ENCODE peak calls at places on chromosomes 6 and 20, in four cellular contexts. One of them, this sample, is unnamed.

GRCh38 chr20:53922901-53923314 is 147.5 kb downstream of the BCAS1 start:
- DNase-seq in A549: no peak
- DNase-seq in colonic mucosa: no peak
- DNase-seq in OCI-LY7: peak
- DNase-seq in this sample: peak

GRCh38 chr6:40754481-40755045 is 167.4 kb upstream of the LRFN2 start:
- DNase-seq in A549: no peak
- DNase-seq in colonic mucosa: no peak
- DNase-seq in OCI-LY7: no peak
- DNase-seq in this sample: no peak

GRCh38 chr6:35391240-35391968 is 49.0 kb downstream of the PPARD start:
- DNase-seq in A549: peak
- DNase-seq in colonic mucosa: no peak
- DNase-seq in OCI-LY7: no peak
- DNase-seq in this sample: no peak

GRCh38 chr6:24394777-24395437 is 7.8 kb upstream of the MRS2 start:
- DNase-seq in A549: no peak
- DNase-seq in colonic mucosa: no peak
- DNase-seq in OCI-LY7: no peak
- DNase-seq in this sample: no peak

GRCh38 chr6:137832110-137832509 is 34.9 kb upstream of the TNFAIP3 start:
- DNase-seq in A549: peak
- DNase-seq in colonic mucosa: no peak
- DNase-seq in OCI-LY7: no peak
- DNase-seq in this sample: no peak

GRCh38 chr20:33896509-33896908 is 85.4 kb downstream of the CHMP4B start:
- DNase-seq in A549: no peak
- DNase-seq in colonic mucosa: no peak
- DNase-seq in OCI-LY7: no peak
- DNase-seq in this sample: no peak

GRCh38 chr20:1130058-1130694 is 11.8 kb downstream of the PSMF1 start:
- DNase-seq in A549: no peak
- DNase-seq in colonic mucosa: no peak
- DNase-seq in OCI-LY7: no peak
- DNase-seq in this sample: no peak

GRCh38 chr20:9663423-9663822 is 149.0 kb downstream of the LAMP5 start:
- DNase-seq in A549: no peak
- DNase-seq in colonic mucosa: no peak
- DNase-seq in OCI-LY7: no peak
- DNase-seq in this sample: no peak

GRCh38 chr6:153790048-153790447 is 249.0 kb upstream of the OPRM1 start:
- DNase-seq in A549: peak
- DNase-seq in colonic mucosa: peak
- DNase-seq in OCI-LY7: no peak
- DNase-seq in this sample: no peak

GRCh38 chr20:34065260-34065659 is 46.8 kb downstream of the EIF2S2 start:
- DNase-seq in A549: peak
- DNase-seq in colonic mucosa: no peak
- DNase-seq in OCI-LY7: no peak
- DNase-seq in this sample: no peak

GRCh38 chr20:61464634-61465033 is 212.6 kb downstream of the CDH4 start:
- DNase-seq in A549: no peak
- DNase-seq in colonic mucosa: no peak
- DNase-seq in OCI-LY7: no peak
- DNase-seq in this sample: no peak

GRCh38 chr6:18053071-18053475 is 65.6 kb upstream of the KIF13A start:
- DNase-seq in A549: no peak
- DNase-seq in colonic mucosa: no peak
- DNase-seq in OCI-LY7: no peak
- DNase-seq in this sample: no peak

GRCh38 chr6:21992178-21992967 is 304.5 kb downstream of the PRL start:
- DNase-seq in A549: no peak
- DNase-seq in colonic mucosa: no peak
- DNase-seq in OCI-LY7: no peak
- DNase-seq in this sample: peak

GRCh38 chr6:135657207-135657606 is 159.7 kb upstream of the AHI1 start:
- DNase-seq in A549: no peak
- DNase-seq in colonic mucosa: no peak
- DNase-seq in OCI-LY7: no peak
- DNase-seq in this sample: no peak

GRCh38 chr6:89221971-89222887 is 5.1 kb upstream of the GABRR1 start:
- DNase-seq in A549: no peak
- DNase-seq in colonic mucosa: no peak
- DNase-seq in OCI-LY7: no peak
- DNase-seq in this sample: no peak

GRCh38 chr6:107655245-107655644 is 165.3 kb downstream of the SOBP start:
- DNase-seq in A549: no peak
- DNase-seq in colonic mucosa: no peak
- DNase-seq in OCI-LY7: peak
- DNase-seq in this sample: no peak

GRCh38 chr20:48606841-48607543 is 220.8 kb downstream of the PREX1 start:
- DNase-seq in A549: no peak
- DNase-seq in colonic mucosa: no peak
- DNase-seq in OCI-LY7: no peak
- DNase-seq in this sample: no peak

GRCh38 chr6:129239825-129240491 is 357.0 kb downstream of the LAMA2 start:
- DNase-seq in A549: no peak
- DNase-seq in colonic mucosa: no peak
- DNase-seq in OCI-LY7: no peak
- DNase-seq in this sample: no peak

GRCh38 chr6:111482236-111482958 is 621 bp downstream of the REV3L start:
- DNase-seq in A549: no peak
- DNase-seq in colonic mucosa: peak
- DNase-seq in OCI-LY7: peak
- DNase-seq in this sample: peak

GRCh38 chr20:49964964-49965780 is 17.6 kb upstream of the SNAI1 start:
- DNase-seq in A549: peak
- DNase-seq in colonic mucosa: peak
- DNase-seq in OCI-LY7: peak
- DNase-seq in this sample: peak

GRCh38 chr20:45445805-45446562 is 23.6 kb upstream of the WFDC2 start:
- DNase-seq in A549: peak
- DNase-seq in colonic mucosa: peak
- DNase-seq in OCI-LY7: peak
- DNase-seq in this sample: peak

GRCh38 chr6:16146527-16146955 is 17.7 kb downstream of the MYLIP start:
- DNase-seq in A549: no peak
- DNase-seq in colonic mucosa: no peak
- DNase-seq in OCI-LY7: no peak
- DNase-seq in this sample: no peak

GRCh38 chr20:5981139-5981538 is 30.7 kb downstream of the MCM8 start:
- DNase-seq in A549: no peak
- DNase-seq in colonic mucosa: no peak
- DNase-seq in OCI-LY7: no peak
- DNase-seq in this sample: no peak

GRCh38 chr6:143397229-143398222 is 53.0 kb downstream of the ADAT2 start:
- DNase-seq in A549: peak
- DNase-seq in colonic mucosa: peak
- DNase-seq in OCI-LY7: no peak
- DNase-seq in this sample: no peak

GRCh38 chr20:57698191-57698866 is 11.5 kb downstream of the PMEPA1 start:
- DNase-seq in A549: peak
- DNase-seq in colonic mucosa: peak
- DNase-seq in OCI-LY7: no peak
- DNase-seq in this sample: no peak

GRCh38 chr6:54193560-54193959 is 82.3 kb downstream of the MLIP start:
- DNase-seq in A549: no peak
- DNase-seq in colonic mucosa: no peak
- DNase-seq in OCI-LY7: no peak
- DNase-seq in this sample: no peak

GRCh38 chr6:39430968-39431523 is 108.5 kb upstream of the KCNK16 start:
- DNase-seq in A549: no peak
- DNase-seq in colonic mucosa: peak
- DNase-seq in OCI-LY7: no peak
- DNase-seq in this sample: no peak

DNA sequence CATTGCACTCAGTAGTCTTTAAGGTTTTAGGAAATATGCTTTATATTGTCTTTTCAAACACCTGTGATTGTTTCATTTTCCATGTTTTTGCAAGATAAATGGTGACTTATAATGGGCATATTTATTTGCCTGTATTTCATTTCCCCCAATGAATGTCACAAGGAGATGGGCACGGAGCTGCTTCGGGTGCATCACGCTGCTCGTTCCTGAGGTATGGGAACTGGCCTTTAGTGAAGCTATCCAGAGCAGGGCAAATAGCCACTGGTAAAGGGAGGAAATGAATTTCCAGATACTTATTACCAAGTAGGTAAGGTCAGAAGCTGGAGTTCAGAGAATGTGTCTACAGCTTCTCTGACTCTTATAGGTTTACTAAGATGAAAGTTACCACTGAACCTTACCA is 3.7 kb downstream of the POU3F2 start:
- DNase-seq in A549: no peak
- DNase-seq in colonic mucosa: no peak
- DNase-seq in OCI-LY7: no peak
- DNase-seq in this sample: no peak
- H3K4me3 ChIP-seq in A549: no peak
- H3K4me3 ChIP-seq in colonic mucosa: no peak
- H3K4me3 ChIP-seq in OCI-LY7: no peak
- H3K4me3 ChIP-seq in this sample: no peak

DNA sequence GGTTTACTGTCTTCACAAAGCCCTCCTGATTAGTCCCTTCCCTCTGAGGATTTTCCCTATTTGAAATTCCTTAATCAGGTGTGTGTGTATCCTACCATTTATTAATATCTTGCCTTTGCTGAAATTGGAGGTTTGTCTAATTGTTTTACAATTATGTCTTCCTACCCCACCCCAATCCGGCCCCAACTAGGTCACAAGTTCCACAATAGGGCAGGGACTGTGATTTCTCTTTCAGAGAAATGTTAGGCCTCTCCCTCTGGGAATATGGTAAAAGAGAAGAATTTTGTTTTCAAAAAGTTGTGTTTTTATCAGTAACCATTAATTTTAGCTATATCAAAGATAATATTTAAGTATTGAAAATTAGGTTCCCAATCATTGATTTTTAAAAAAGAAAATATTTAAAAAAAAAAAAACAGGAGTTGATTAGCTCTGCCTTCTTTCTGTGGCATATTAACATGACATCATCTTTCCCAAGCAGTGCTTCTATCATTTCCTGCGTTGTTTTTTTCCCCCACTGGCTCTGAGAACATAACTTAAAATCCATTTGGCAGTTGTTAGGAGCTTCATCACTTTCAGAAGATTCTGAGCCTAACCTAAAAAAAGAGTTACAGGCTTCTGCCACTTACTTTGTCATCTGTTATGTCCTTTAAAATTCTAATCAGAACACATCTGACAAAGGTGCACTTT is 36.1 kb downstream of the BLOC1S5 start:
- DNase-seq in A549: no peak
- DNase-seq in colonic mucosa: no peak
- DNase-seq in OCI-LY7: no peak
- DNase-seq in this sample: no peak
- H3K4me3 ChIP-seq in A549: no peak
- H3K4me3 ChIP-seq in colonic mucosa: no peak
- H3K4me3 ChIP-seq in OCI-LY7: no peak
- H3K4me3 ChIP-seq in this sample: no peak

GRCh38 chr20:25089096-25089495 is 7.2 kb upstream of the VSX1 start:
- DNase-seq in A549: no peak
- DNase-seq in colonic mucosa: no peak
- DNase-seq in OCI-LY7: no peak
- DNase-seq in this sample: no peak

GRCh38 chr20:25088267-25088666 is 6.3 kb upstream of the VSX1 start:
- DNase-seq in A549: no peak
- DNase-seq in colonic mucosa: no peak
- DNase-seq in OCI-LY7: no peak
- DNase-seq in this sample: no peak

GRCh38 chr20:25087186-25087929 is 5.4 kb upstream of the VSX1 start:
- DNase-seq in A549: no peak
- DNase-seq in colonic mucosa: no peak
- DNase-seq in OCI-LY7: no peak
- DNase-seq in this sample: no peak

GRCh38 chr20:25089662-25090061 is 7.7 kb upstream of the VSX1 start:
- DNase-seq in A549: no peak
- DNase-seq in colonic mucosa: no peak
- DNase-seq in OCI-LY7: no peak
- DNase-seq in this sample: no peak

DNA sequence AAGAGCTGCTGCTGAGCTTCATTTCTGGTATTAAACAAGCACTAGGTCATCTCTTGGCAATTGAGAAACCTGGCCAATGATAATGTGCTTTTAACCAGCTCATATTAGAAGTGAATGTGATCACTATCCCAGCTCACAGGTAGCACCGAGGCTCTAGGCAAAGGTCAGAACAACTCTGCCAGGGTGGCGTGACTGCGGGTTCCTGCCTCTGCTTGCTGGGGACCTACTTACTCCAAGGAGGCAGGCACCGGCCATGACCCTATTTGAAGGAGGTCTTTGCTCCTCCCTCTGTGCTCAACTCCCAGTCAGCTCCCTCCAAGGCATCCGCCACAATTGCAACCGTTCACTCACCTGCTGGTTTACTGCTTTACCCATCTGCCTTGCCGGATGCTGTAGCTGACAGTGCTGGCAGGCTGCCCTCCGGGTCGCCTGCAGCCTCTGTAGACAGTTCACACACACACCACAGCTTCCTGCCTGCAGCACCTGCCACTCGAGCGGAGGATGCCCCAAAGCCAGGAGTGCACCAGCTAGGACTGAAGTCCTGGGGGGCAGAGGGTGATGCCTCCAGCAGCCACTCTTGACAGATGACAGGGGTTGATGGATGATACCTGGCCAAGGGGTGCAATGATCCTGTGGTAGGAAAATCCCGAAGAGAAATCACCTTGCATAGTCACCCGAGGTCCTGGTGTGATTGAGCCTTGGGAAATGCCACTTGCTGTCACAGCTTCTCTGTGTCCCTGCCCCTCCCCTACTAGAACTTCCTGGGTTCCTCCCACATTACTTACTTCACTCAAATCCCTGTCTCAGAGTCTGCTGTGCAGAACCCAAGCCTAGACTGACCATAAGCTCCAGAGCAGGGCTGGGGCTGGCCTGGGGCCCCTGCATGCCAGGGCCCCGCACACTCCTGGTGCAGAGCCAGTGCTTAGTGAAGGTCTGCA is 8.8 kb upstream of the VSX1 start:
- DNase-seq in A549: no peak
- DNase-seq in colonic mucosa: peak
- DNase-seq in OCI-LY7: peak
- DNase-seq in this sample: peak
- H3K4me3 ChIP-seq in A549: no peak
- H3K4me3 ChIP-seq in colonic mucosa: no peak
- H3K4me3 ChIP-seq in OCI-LY7: no peak
- H3K4me3 ChIP-seq in this sample: no peak

GRCh38 chr20:20366551-20366895 is 1.4 kb upstream of the INSM1 start:
- DNase-seq in A549: no peak
- DNase-seq in colonic mucosa: no peak
- DNase-seq in OCI-LY7: no peak
- DNase-seq in this sample: no peak

GRCh38 chr20:20368414-20369352 is 779 bp downstream of the INSM1 start:
- DNase-seq in A549: peak
- DNase-seq in colonic mucosa: no peak
- DNase-seq in OCI-LY7: no peak
- DNase-seq in this sample: no peak

GRCh38 chr20:20366896-20367680 is 816 bp upstream of the INSM1 start:
- DNase-seq in A549: peak
- DNase-seq in colonic mucosa: no peak
- DNase-seq in OCI-LY7: no peak
- DNase-seq in this sample: no peak

GRCh38 chr20:20369353-20370086 is 1.6 kb downstream of the INSM1 start:
- DNase-seq in A549: peak
- DNase-seq in colonic mucosa: peak
- DNase-seq in OCI-LY7: no peak
- DNase-seq in this sample: peak

GRCh38 chr20:20367681-20368413 is at the start of gene INSM1:
- DNase-seq in A549: no peak
- DNase-seq in colonic mucosa: no peak
- DNase-seq in OCI-LY7: no peak
- DNase-seq in this sample: no peak
- H3K4me3 ChIP-seq in A549: peak
- H3K4me3 ChIP-seq in colonic mucosa: no peak
- H3K4me3 ChIP-seq in OCI-LY7: no peak
- H3K4me3 ChIP-seq in this sample: no peak

This sample was measured in GM12865.